ENCODE peak calls at places on chromosomes 13 and 19, in four cellular contexts. One of them, this sample, is unnamed.

GRCh38 chr19:50728084-50728737 is 5.0 kb downstream of the CLEC11A start:
- DNase-seq in GM12878: no peak
- DNase-seq in K562: peak; percentile 94
- DNase-seq in HepG2: peak; percentile 20
- DNase-seq in this sample: peak; percentile 99

GRCh38 chr19:32802840-32803239 is 66.7 kb downstream of the SLC7A9 start:
- DNase-seq in HepG2: no peak
- DNase-seq in K562: no peak
- DNase-seq in GM12878: no peak
- DNase-seq in this sample: no peak

GRCh38 chr13:24627864-24628418 is 52.3 kb upstream of the ATP12A start:
- DNase-seq in K562: peak; percentile 13
- DNase-seq in HepG2: no peak
- DNase-seq in GM12878: no peak
- DNase-seq in this sample: no peak

GRCh38 chr13:88586263-88586662 is 915.1 kb downstream of the SLITRK5 start:
- DNase-seq in K562: no peak
- DNase-seq in GM12878: no peak
- DNase-seq in HepG2: no peak
- DNase-seq in this sample: no peak

GRCh38 chr19:49433240-49433901 is 8.0 kb downstream of the SLC17A7 start:
- DNase-seq in GM12878: no peak
- DNase-seq in K562: no peak
- DNase-seq in HepG2: no peak
- DNase-seq in this sample: no peak

GRCh38 chr13:101942038-101942437 is 459.8 kb downstream of the FGF14 start:
- DNase-seq in K562: no peak
- DNase-seq in GM12878: no peak
- DNase-seq in HepG2: peak; percentile 7
- DNase-seq in this sample: peak; percentile 33

GRCh38 chr13:66343224-66343828 is 886.8 kb downstream of the PCDH9 start:
- DNase-seq in K562: no peak
- DNase-seq in HepG2: no peak
- DNase-seq in GM12878: no peak
- DNase-seq in this sample: no peak

GRCh38 chr13:36536546-36536945 is 104.3 kb downstream of the CCNA1 start:
- DNase-seq in K562: no peak
- DNase-seq in HepG2: no peak
- DNase-seq in GM12878: no peak
- DNase-seq in this sample: no peak

GRCh38 chr19:40588926-40589569 is 12.1 kb upstream of the LTBP4 start:
- DNase-seq in K562: no peak
- DNase-seq in HepG2: no peak
- DNase-seq in GM12878: no peak
- DNase-seq in this sample: no peak

GRCh38 chr13:75368167-75368566 is 113.8 kb downstream of the TBC1D4 start:
- DNase-seq in GM12878: no peak
- DNase-seq in K562: no peak
- DNase-seq in HepG2: no peak
- DNase-seq in this sample: no peak

GRCh38 chr19:53571339-53571738 is 33.4 kb downstream of the ZNF331 start:
- DNase-seq in GM12878: no peak
- DNase-seq in K562: no peak
- DNase-seq in HepG2: no peak
- DNase-seq in this sample: no peak

GRCh38 chr19:35212241-35212640 is 16.3 kb downstream of the FAM187B start:
- DNase-seq in GM12878: no peak
- DNase-seq in HepG2: no peak
- DNase-seq in K562: no peak
- DNase-seq in this sample: no peak

GRCh38 chr19:33348301-33349010 is 25.1 kb upstream of the CEBPG start:
- DNase-seq in K562: no peak
- DNase-seq in GM12878: no peak
- DNase-seq in HepG2: peak; percentile 46
- DNase-seq in this sample: no peak

GRCh38 chr19:49852631-49853126 is 1.7 kb downstream of the PTOV1 start:
- DNase-seq in K562: no peak
- DNase-seq in HepG2: no peak
- DNase-seq in GM12878: no peak
- DNase-seq in this sample: no peak

GRCh38 chr19:16571283-16571682 is 932 bp downstream of the SLC35E1 start:
- DNase-seq in K562: no peak
- DNase-seq in GM12878: no peak
- DNase-seq in HepG2: peak; percentile 10
- DNase-seq in this sample: no peak

GRCh38 chr19:17952041-17952976 is 14.6 kb upstream of the KCNN1 start:
- DNase-seq in K562: peak; percentile 71
- DNase-seq in GM12878: no peak
- DNase-seq in HepG2: no peak
- DNase-seq in this sample: peak; percentile 47

GRCh38 chr19:14648506-14648905 is 26.1 kb downstream of the ADGRE3 start:
- DNase-seq in GM12878: no peak
- DNase-seq in HepG2: no peak
- DNase-seq in K562: no peak
- DNase-seq in this sample: no peak

GRCh38 chr19:18975011-18975410 is 34.0 kb upstream of the HOMER3 start:
- DNase-seq in GM12878: no peak
- DNase-seq in HepG2: no peak
- DNase-seq in K562: no peak
- DNase-seq in this sample: no peak

GRCh38 chr13:65435590-65435989 is 1794.5 kb downstream of the PCDH9 start:
- DNase-seq in GM12878: no peak
- DNase-seq in K562: no peak
- DNase-seq in HepG2: no peak
- DNase-seq in this sample: no peak

GRCh38 chr19:16342002-16342715 is 17.5 kb downstream of the KLF2 start:
- DNase-seq in K562: no peak
- DNase-seq in HepG2: no peak
- DNase-seq in GM12878: peak; percentile 76
- DNase-seq in this sample: no peak

GRCh38 chr13:45374917-45375316 is 33.9 kb upstream of the TPT1 start:
- DNase-seq in GM12878: no peak
- DNase-seq in K562: no peak
- DNase-seq in HepG2: no peak
- DNase-seq in this sample: no peak

GRCh38 chr19:10718205-10719196 is 622 bp downstream of the DNM2 start:
- DNase-seq in K562: peak; percentile 73
- DNase-seq in GM12878: no peak
- DNase-seq in HepG2: no peak
- DNase-seq in this sample: peak; percentile 38

GRCh38 chr19:56608274-56608964 is 13.3 kb downstream of the ZNF71 start:
- DNase-seq in GM12878: no peak
- DNase-seq in K562: no peak
- DNase-seq in HepG2: no peak
- DNase-seq in this sample: no peak

GRCh38 chr19:1672769-1673644 is 20.6 kb upstream of the TCF3 start:
- DNase-seq in K562: no peak
- DNase-seq in GM12878: no peak
- DNase-seq in HepG2: no peak
- DNase-seq in this sample: no peak

GRCh38 chr19:42421591-42422031 is 5.6 kb downstream of the LIPE start:
- DNase-seq in GM12878: no peak
- DNase-seq in K562: no peak
- DNase-seq in HepG2: no peak
- DNase-seq in this sample: no peak

GRCh38 chr13:99085139-99085845 is 107.4 kb upstream of the DOCK9 start:
- DNase-seq in K562: peak; percentile 23
- DNase-seq in GM12878: no peak
- DNase-seq in HepG2: no peak
- DNase-seq in this sample: peak; percentile 30

GRCh38 chr13:21580736-21581135 is 23.2 kb downstream of the MICU2 start:
- DNase-seq in K562: no peak
- DNase-seq in GM12878: no peak
- DNase-seq in HepG2: no peak
- DNase-seq in this sample: no peak

GRCh38 chr19:38194061-38194701 is 29.8 kb downstream of the DPF1 start:
- DNase-seq in GM12878: no peak
- DNase-seq in K562: no peak
- DNase-seq in HepG2: peak; percentile 49
- DNase-seq in this sample: no peak

GRCh38 chr13:22592515-22592914 is 588.3 kb upstream of the SGCG start:
- DNase-seq in HepG2: no peak
- DNase-seq in GM12878: no peak
- DNase-seq in K562: no peak
- DNase-seq in this sample: no peak

GRCh38 chr19:29978139-29978538 is 36.1 kb downstream of the URI1 start:
- DNase-seq in K562: no peak
- DNase-seq in GM12878: no peak
- DNase-seq in HepG2: no peak
- DNase-seq in this sample: no peak

GRCh38 chr19:4493929-4494690 is 22.0 kb downstream of the HDGFL2 start:
- DNase-seq in HepG2: no peak
- DNase-seq in K562: no peak
- DNase-seq in GM12878: no peak
- DNase-seq in this sample: no peak

GRCh38 chr13:27137759-27138158 is 33.9 kb downstream of the USP12 start:
- DNase-seq in HepG2: no peak
- DNase-seq in K562: no peak
- DNase-seq in GM12878: no peak
- DNase-seq in this sample: no peak

GRCh38 chr13:48782429-48782840 is 128.7 kb downstream of the CYSLTR2 start:
- DNase-seq in GM12878: no peak
- DNase-seq in HepG2: peak; percentile 15
- DNase-seq in K562: no peak
- DNase-seq in this sample: no peak

GRCh38 chr13:80337706-80338105 is 3.2 kb downstream of the SPRY2 start:
- DNase-seq in GM12878: no peak
- DNase-seq in HepG2: no peak
- DNase-seq in K562: no peak
- DNase-seq in this sample: no peak

GRCh38 chr19:53865523-53865917 is 2.2 kb upstream of the MYADM start:
- DNase-seq in GM12878: no peak
- DNase-seq in K562: no peak
- DNase-seq in HepG2: peak; percentile 76
- DNase-seq in this sample: no peak

GRCh38 chr13:38462605-38463004 is 113.0 kb downstream of the UFM1 start:
- DNase-seq in GM12878: no peak
- DNase-seq in K562: no peak
- DNase-seq in HepG2: no peak
- DNase-seq in this sample: no peak
- TF ChIP-seq NR2C2 in GM12878: no peak
- TF ChIP-seq NR2C2 in K562: no peak
- TF ChIP-seq NR2C2 in HepG2: no peak
- TF ChIP-seq NR2C2 in this sample: no peak

GRCh38 chr13:59625121-59625520 is 538.6 kb downstream of the DIAPH3 start:
- DNase-seq in HepG2: no peak
- DNase-seq in K562: no peak
- DNase-seq in GM12878: no peak
- DNase-seq in this sample: no peak

GRCh38 chr13:59623516-59623915 is 540.2 kb downstream of the DIAPH3 start:
- DNase-seq in K562: no peak
- DNase-seq in GM12878: no peak
- DNase-seq in HepG2: no peak
- DNase-seq in this sample: no peak

GRCh38 chr13:59621791-59622190 is 541.9 kb downstream of the DIAPH3 start:
- DNase-seq in K562: no peak
- DNase-seq in HepG2: no peak
- DNase-seq in GM12878: no peak
- DNase-seq in this sample: no peak
- TF ChIP-seq NR2C2 in K562: no peak
- TF ChIP-seq NR2C2 in HepG2: no peak
- TF ChIP-seq NR2C2 in GM12878: no peak
- TF ChIP-seq NR2C2 in this sample: no peak

GRCh38 chr19:47331490-47331889 is 485 bp upstream of the C5AR2 start:
- DNase-seq in HepG2: no peak
- DNase-seq in GM12878: no peak
- DNase-seq in K562: no peak
- DNase-seq in this sample: no peak

GRCh38 chr19:47330466-47330869 is 1.5 kb upstream of the C5AR2 start:
- DNase-seq in GM12878: no peak
- DNase-seq in K562: no peak
- DNase-seq in HepG2: no peak
- DNase-seq in this sample: no peak

DNA sequence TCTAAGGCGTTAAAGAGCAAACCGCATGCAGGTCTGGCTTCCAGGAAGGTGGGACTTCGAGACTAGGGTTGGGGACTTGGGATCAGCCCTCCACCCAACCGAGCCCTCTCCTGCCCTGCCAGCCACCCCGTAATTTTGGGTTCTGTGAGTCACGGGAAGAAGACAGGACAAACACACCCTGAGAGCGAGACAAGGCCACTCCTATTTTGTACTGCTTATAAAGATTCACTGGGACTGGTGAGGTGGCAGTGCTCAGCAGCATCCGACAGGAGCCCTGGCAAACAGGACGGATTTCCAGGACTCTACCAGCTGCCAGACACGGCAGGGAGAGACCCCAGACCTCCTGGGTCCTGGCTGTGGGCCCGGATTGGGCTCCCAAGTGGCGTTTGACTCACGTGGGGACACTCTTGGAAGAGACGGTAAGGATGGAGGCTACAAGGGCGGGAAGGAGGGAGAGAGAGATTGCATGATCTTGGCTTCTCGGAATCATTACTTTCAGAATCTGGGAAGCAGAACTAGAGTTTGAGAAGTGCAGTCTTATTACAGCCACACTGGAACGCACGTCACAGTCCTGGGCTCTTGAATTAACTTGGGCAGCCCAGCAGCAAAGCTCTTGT is at the start of gene C5AR2:
- DNase-seq in HepG2: no peak
- DNase-seq in GM12878: no peak
- DNase-seq in K562: no peak
- DNase-seq in this sample: no peak
- TF ChIP-seq NR2C2 in HepG2: no peak
- TF ChIP-seq NR2C2 in GM12878: no peak
- TF ChIP-seq NR2C2 in K562: no peak
- TF ChIP-seq NR2C2 in this sample: no peak

GRCh38 chr19:45667620-45668341 is at the start of gene GIPR:
- DNase-seq in GM12878: no peak
- DNase-seq in HepG2: peak; percentile 44
- DNase-seq in K562: peak; percentile 88
- DNase-seq in this sample: peak; percentile 72
- TF ChIP-seq NR2C2 in GM12878: no peak
- TF ChIP-seq NR2C2 in HepG2: no peak
- TF ChIP-seq NR2C2 in K562: no peak
- TF ChIP-seq NR2C2 in this sample: no peak